ENCODE peak calls at places on chromosomes 7 and 10, in eight cellular contexts. O is A673, M is choroid plexus epithelial cell, I is WTC11, B is prostate gland, Y is IMR-90, V is GM10248, R is GM12865. D is an unnamed sample.

GRCh38 chr7:97499204-97499603 is 232.7 kb upstream of the TAC1 start:
- DNase-seq in O (peak; percentile 42), M (peak; percentile 4), I (peak; percentile 51), B (no peak), Y (no peak), V (peak; percentile 40), R (peak; percentile 46), D (no peak)

GRCh38 chr10:124624875-124625274 is 119.3 kb downstream of the FAM53B start:
- DNase-seq in O (no peak), M (no peak), I (no peak), B (peak; percentile 58), Y (no peak), V (no peak), R (no peak), D (no peak)

GRCh38 chr10:86663046-86663345 is 5.3 kb upstream of the LDB3 start:
- DNase-seq in O (no peak), M (no peak), I (peak; percentile 45), B (no peak), Y (no peak), V (no peak), R (no peak), D (no peak)

GRCh38 chr7:118855290-118855689 is 630.8 kb downstream of the ANKRD7 start:
- DNase-seq in O (no peak), M (no peak), I (no peak), B (peak; percentile 13), Y (no peak), V (no peak), R (no peak), D (no peak)

GRCh38 chr10:99276848-99277486 is 41.3 kb upstream of the HPSE2 start:
- DNase-seq in O (peak; percentile 37), M (peak; percentile 35), I (no peak), B (no peak), Y (peak; percentile 2), V (no peak), R (peak; percentile 28), D (no peak)

GRCh38 chr7:3955751-3956696 is 655.0 kb downstream of the SDK1 start:
- DNase-seq in O (no peak), M (peak; percentile 19), I (no peak), B (peak; percentile 67), Y (peak; percentile 65), V (no peak), R (peak; percentile 31), D (no peak)

GRCh38 chr7:106415433-106415832 is 130.7 kb upstream of the NAMPT start:
- DNase-seq in O (no peak), M (peak; percentile 33), I (no peak), B (no peak), Y (peak; percentile 9), V (no peak), R (no peak), D (no peak)

GRCh38 chr10:1390200-1390599 is 334.0 kb downstream of the WDR37 start:
- DNase-seq in O (no peak), M (no peak), I (no peak), B (no peak), Y (no peak), V (no peak), R (no peak), D (no peak)

GRCh38 chr7:29329686-29330085 is 135.1 kb downstream of the CHN2 start:
- DNase-seq in O (no peak), M (no peak), I (no peak), B (no peak), Y (no peak), V (no peak), R (no peak), D (no peak)

GRCh38 chr7:23530355-23530754 is 1.4 kb downstream of the TRA2A start:
- DNase-seq in O (peak; percentile 37), M (peak; percentile 57), I (no peak), B (no peak), Y (peak; percentile 31), V (peak; percentile 67), R (peak; percentile 73), D (no peak)
- TF ChIP-seq CTCF in O (no peak), M (peak; percentile 23), I (no peak), B (no peak), Y (no peak), V (no peak), R (peak; percentile 15), D (no peak)

DNA sequence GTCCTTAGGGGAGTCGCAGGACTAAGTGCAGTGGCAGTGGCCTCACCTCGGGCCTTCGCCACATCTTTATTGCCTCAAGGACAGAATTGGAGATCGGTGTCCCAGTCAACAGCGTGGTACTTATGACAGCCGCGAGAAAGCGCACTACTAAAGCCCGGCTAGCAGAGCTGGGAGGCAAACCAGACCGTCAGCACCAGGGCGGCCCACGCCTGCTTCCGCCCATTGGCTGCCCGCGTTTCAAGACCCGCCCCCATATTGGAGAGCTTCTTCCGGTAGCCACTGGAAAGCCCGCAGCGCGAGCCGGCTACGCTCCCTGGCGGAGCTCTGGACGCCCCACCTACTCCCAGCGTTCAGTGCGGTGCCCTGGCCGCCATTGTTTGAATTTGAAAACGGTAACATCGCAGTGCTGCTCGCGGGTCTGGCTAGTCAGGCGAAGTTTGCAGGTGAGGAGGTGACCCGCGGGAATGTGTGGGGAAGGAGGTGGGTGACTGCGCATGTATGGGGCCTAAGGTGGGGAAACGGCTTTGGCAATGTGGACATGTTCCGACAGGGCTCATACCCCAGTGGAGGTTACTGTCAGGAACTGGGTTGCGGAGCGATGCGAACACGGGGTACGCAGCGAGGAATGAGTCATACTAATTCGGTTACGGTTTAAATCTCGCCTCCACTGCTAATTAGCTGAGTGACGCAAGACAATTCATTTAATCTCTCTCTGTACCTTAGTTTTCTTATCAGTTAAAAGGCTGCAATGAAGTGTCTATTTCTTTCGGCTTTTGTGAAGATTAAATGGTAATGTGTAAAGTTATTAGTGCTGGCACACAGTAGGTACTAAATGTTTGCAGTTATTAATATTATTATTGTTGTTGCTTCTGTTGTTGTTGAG is at the start of gene KIF20B:
- DNase-seq in O (peak; percentile 99), M (peak; percentile 98), I (peak; percentile 97), B (peak; percentile 95), Y (peak; percentile 95), V (peak; percentile 97), R (peak; percentile 98), D (peak; percentile 87)
- TF ChIP-seq CTCF in O (peak; percentile 35), M (peak; percentile 53), I (no peak), B (peak; percentile 60), Y (peak; percentile 54), V (peak; percentile 63), R (peak; percentile 19), D (peak; percentile 28)

GRCh38 chr10:128739937-128740336 is 613.7 kb upstream of the MKI67 start:
- DNase-seq in O (no peak), M (no peak), I (peak; percentile 57), B (no peak), Y (no peak), V (no peak), R (no peak), D (no peak)
- TF ChIP-seq CTCF in O (peak; percentile 38), M (no peak), I (no peak), B (no peak), Y (no peak), V (no peak), R (no peak), D (no peak)

GRCh38 chr10:132536964-132537712 is 449 bp upstream of the INPP5A start:
- DNase-seq in O (peak; percentile 99), M (peak; percentile 99), I (peak; percentile 100), B (peak; percentile 100), Y (peak; percentile 98), V (peak; percentile 100), R (peak; percentile 99), D (peak; percentile 100)
- TF ChIP-seq CTCF in O (peak; percentile 30), M (no peak), I (no peak), B (peak; percentile 59), Y (peak; percentile 46), V (peak; percentile 38), R (peak; percentile 19), D (no peak)

GRCh38 chr10:52172581-52172980 is 141.5 kb upstream of the DKK1 start:
- DNase-seq in O (peak; percentile 1), M (peak; percentile 51), I (no peak), B (no peak), Y (peak; percentile 7), V (no peak), R (no peak), D (no peak)
- TF ChIP-seq CTCF in O (no peak), M (peak; percentile 49), I (no peak), B (no peak), Y (no peak), V (no peak), R (no peak), D (no peak)

DNA sequence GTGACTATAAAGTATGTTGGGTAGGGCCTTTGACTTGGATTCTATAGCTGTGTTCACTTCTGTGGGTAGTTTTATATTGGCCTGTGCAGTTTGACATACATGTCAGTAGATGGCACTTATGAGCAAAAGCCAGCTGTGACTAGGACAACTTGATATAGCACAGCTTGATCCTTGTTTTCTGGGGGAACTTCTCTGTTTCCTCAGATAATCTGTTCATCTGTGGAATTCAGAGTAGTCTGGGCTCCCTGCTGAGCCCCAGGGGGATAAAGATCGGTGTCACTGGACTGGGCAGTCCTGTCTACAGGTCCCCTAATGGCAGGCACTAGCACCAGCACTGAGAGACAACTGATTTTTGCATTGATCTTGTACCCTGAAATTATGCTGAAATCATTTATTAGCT is 25.4 kb downstream of the CYP2C9 start:
- DNase-seq in O (peak; percentile 50), M (peak; percentile 66), I (peak; percentile 42), B (no peak), Y (peak; percentile 13), V (peak; percentile 6), R (peak; percentile 39), D (no peak)
- TF ChIP-seq CTCF in O (peak; percentile 60), M (peak; percentile 65), I (peak; percentile 13), B (peak; percentile 14), Y (peak; percentile 49), V (peak; percentile 60), R (peak; percentile 69), D (peak; percentile 14)

GRCh38 chr7:40047661-40048060 is 86.8 kb downstream of the MPLKIP start:
- DNase-seq in O (no peak), M (peak; percentile 28), I (no peak), B (no peak), Y (no peak), V (no peak), R (peak; percentile 5), D (no peak)
- TF ChIP-seq CTCF in O (peak; percentile 38), M (peak; percentile 42), I (no peak), B (no peak), Y (peak; percentile 8), V (no peak), R (no peak), D (peak; percentile 52)

DNA sequence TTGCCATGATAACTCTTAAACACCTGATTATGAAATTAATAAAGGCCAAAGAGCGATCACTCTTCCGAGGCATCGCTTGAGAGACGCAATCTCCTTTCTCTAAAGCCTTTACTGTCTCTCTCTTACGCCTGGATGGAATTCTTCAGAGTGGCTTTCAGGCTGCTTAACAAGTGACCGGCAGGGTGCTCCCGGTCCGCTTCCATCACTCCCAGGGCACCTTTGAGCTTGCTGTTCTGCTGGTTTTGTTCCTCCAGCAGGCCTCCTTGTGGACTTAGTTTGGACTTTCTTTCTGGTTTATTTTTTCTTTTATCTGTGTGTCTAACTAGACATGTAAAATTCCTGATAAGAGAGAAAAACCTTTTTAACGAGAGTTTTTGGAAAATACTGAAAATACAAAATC is 60.9 kb downstream of the MRPL32 start:
- DNase-seq in O (no peak), M (no peak), I (peak; percentile 41), B (no peak), Y (no peak), V (no peak), R (no peak), D (no peak)
- TF ChIP-seq CTCF in O (no peak), M (no peak), I (no peak), B (no peak), Y (no peak), V (no peak), R (no peak), D (no peak)

GRCh38 chr7:100428199-100428966 is at the start of gene ZCWPW1:
- DNase-seq in O (peak; percentile 98), M (peak; percentile 98), I (peak; percentile 95), B (peak; percentile 92), Y (peak; percentile 97), V (peak; percentile 92), R (peak; percentile 99), D (peak; percentile 89)
- TF ChIP-seq CTCF in O (no peak), M (peak; percentile 6), I (no peak), B (no peak), Y (no peak), V (no peak), R (no peak), D (no peak)